ENCODE peak calls at places on chromosome 13, in nine cellular contexts. S is pancreas, Q is progenitor cell of endocrine pancreas, X is HFFc6, H is transverse colon, I is omental fat pad, U is fibroblast of lung, C is stomach, G is hepatocyte. L is an unnamed sample.

GRCh38 chr13:81012031-81012430 is 671.1 kb upstream of the SPRY2 start:
- DNase-seq in I (no peak), C (no peak), Q (no peak), H (no peak), G (no peak), U (no peak), X (no peak), S (no peak), L (no peak)

GRCh38 chr13:67230774-67231480 is 791 bp upstream of the PCDH9 start:
- DNase-seq in U (peak), X (peak), I (no peak), H (peak), Q (peak), G (peak), S (peak), C (peak), L (peak)

GRCh38 chr13:73677041-73677589 is 457.1 kb downstream of the KLF12 start:
- DNase-seq in I (no peak), G (peak), X (peak), U (peak), H (no peak), C (no peak), S (no peak), Q (no peak), L (no peak)

GRCh38 chr13:23806874-23807522 is 82.2 kb downstream of the MIPEP start:
- DNase-seq in S (no peak), C (no peak), H (no peak), U (peak), G (no peak), Q (no peak), I (no peak), X (no peak), L (no peak)

GRCh38 chr13:76799696-76800095 is 86.5 kb downstream of the KCTD12 start:
- DNase-seq in U (no peak), C (no peak), G (peak), S (no peak), H (no peak), Q (no peak), I (no peak), X (no peak), L (no peak)

GRCh38 chr13:42633495-42633894 is 59.5 kb downstream of the TNFSF11 start:
- DNase-seq in X (no peak), S (no peak), H (no peak), C (no peak), U (peak), G (peak), I (no peak), Q (no peak), L (no peak)

GRCh38 chr13:61135583-61135982 is 280.1 kb downstream of the PCDH20 start:
- DNase-seq in S (no peak), H (no peak), U (no peak), G (no peak), C (no peak), I (no peak), Q (no peak), X (no peak), L (no peak)

GRCh38 chr13:90049989-90050671 is 1297.4 kb upstream of the MIR17HG start:
- DNase-seq in Q (no peak), X (no peak), I (no peak), U (no peak), C (no peak), S (no peak), H (no peak), G (no peak), L (no peak)

GRCh38 chr13:19239114-19239860 is 57.7 kb upstream of the TUBA3C start:
- DNase-seq in I (no peak), Q (no peak), S (no peak), C (no peak), U (no peak), G (no peak), H (no peak), X (no peak), L (no peak)

GRCh38 chr13:73607489-73608156 is 526.6 kb downstream of the KLF12 start:
- DNase-seq in S (no peak), U (peak), X (no peak), Q (no peak), C (no peak), G (no peak), I (no peak), H (no peak), L (no peak)

GRCh38 chr13:20924758-20925394 is 22.3 kb upstream of the XPO4 start:
- DNase-seq in C (peak), U (peak), H (peak), I (peak), S (peak), G (peak), Q (peak), X (peak), L (peak)

GRCh38 chr13:42075517-42075916 is 27.1 kb downstream of the DGKH start:
- DNase-seq in S (no peak), U (no peak), G (no peak), H (no peak), Q (no peak), X (no peak), I (no peak), C (no peak), L (no peak)

GRCh38 chr13:50909605-50910482 is at the start of gene RNASEH2B:
- DNase-seq in S (peak), Q (peak), C (peak), H (peak), U (peak), X (peak), I (no peak), G (peak), L (peak)

GRCh38 chr13:75806101-75806500 is 170.0 kb downstream of the LMO7 start:
- DNase-seq in H (no peak), U (no peak), I (no peak), G (no peak), X (no peak), Q (no peak), C (no peak), S (no peak), L (no peak)

GRCh38 chr13:66805657-66806056 is 424.5 kb downstream of the PCDH9 start:
- DNase-seq in S (no peak), I (no peak), U (peak), C (peak), Q (no peak), H (no peak), X (no peak), G (no peak), L (peak)

GRCh38 chr13:94516456-94516855 is 37.0 kb upstream of the DCT start:
- DNase-seq in U (no peak), X (no peak), H (no peak), I (no peak), G (no peak), C (no peak), S (no peak), Q (no peak), L (no peak)

GRCh38 chr13:75180805-75181455 is 301.0 kb downstream of the TBC1D4 start:
- DNase-seq in G (no peak), I (no peak), U (peak), Q (no peak), X (peak), H (no peak), S (no peak), C (no peak), L (peak)

GRCh38 chr13:37868691-37869505 is 674 bp downstream of the TRPC4 start:
- DNase-seq in I (no peak), G (peak), S (no peak), Q (no peak), H (no peak), X (peak), U (peak), C (no peak), L (peak)

GRCh38 chr13:111846396-111847174 is 220.4 kb upstream of the SOX1 start:
- DNase-seq in H (no peak), Q (no peak), X (no peak), I (no peak), G (no peak), S (no peak), U (no peak), C (no peak), L (no peak)

GRCh38 chr13:77034883-77035282 is 7.9 kb upstream of the FBXL3 start:
- DNase-seq in X (peak), U (peak), I (no peak), Q (no peak), H (no peak), G (no peak), C (no peak), S (no peak), L (peak)

GRCh38 chr13:49295231-49295630 is 47.5 kb downstream of the CDADC1 start:
- DNase-seq in H (no peak), X (no peak), C (no peak), U (peak), I (no peak), S (no peak), Q (no peak), G (no peak), L (no peak)

GRCh38 chr13:50174630-50175029 is 159.4 kb downstream of the KCNRG start:
- DNase-seq in H (no peak), Q (no peak), U (no peak), I (no peak), C (no peak), X (no peak), S (no peak), G (no peak), L (no peak)

GRCh38 chr13:74889321-74889720 is 592.6 kb downstream of the TBC1D4 start:
- DNase-seq in S (no peak), U (peak), I (no peak), G (no peak), Q (no peak), C (no peak), H (no peak), X (no peak), L (no peak)

GRCh38 chr13:106690779-106691178 is 122.8 kb upstream of the ARGLU1 start:
- DNase-seq in Q (no peak), S (no peak), U (no peak), X (no peak), C (no peak), G (no peak), I (no peak), H (no peak), L (no peak)

GRCh38 chr13:28340272-28340793 is 154.6 kb downstream of the FLT1 start:
- DNase-seq in Q (no peak), X (peak), I (no peak), C (no peak), S (no peak), U (no peak), G (no peak), H (no peak), L (peak)

GRCh38 chr13:94481966-94482365 is 2.5 kb upstream of the DCT start:
- DNase-seq in X (peak), S (no peak), H (no peak), G (peak), C (no peak), Q (no peak), I (no peak), U (peak), L (peak)

GRCh38 chr13:43545317-43545874 is 241.4 kb downstream of the ENOX1 start:
- DNase-seq in S (no peak), Q (no peak), H (no peak), C (no peak), U (peak), I (no peak), G (no peak), X (no peak), L (no peak)

GRCh38 chr13:110565296-110565695 is 3.8 kb upstream of the RAB20 start:
- DNase-seq in I (no peak), X (no peak), G (no peak), S (no peak), U (no peak), C (no peak), Q (no peak), H (no peak), L (no peak)
- TF ChIP-seq CTCF in I (no peak), X (no peak), G (peak), S (no peak), U (no peak), C (no peak), Q (peak), H (no peak), L (no peak)

GRCh38 chr13:40787062-40787461 is 2.3 kb upstream of the SLC25A15 start:
- DNase-seq in Q (no peak), X (peak), U (peak), S (no peak), H (no peak), I (no peak), C (no peak), G (no peak), L (peak)

GRCh38 chr13:40790232-40790631 is 821 bp downstream of the SLC25A15 start:
- DNase-seq in U (no peak), C (no peak), I (no peak), H (no peak), Q (no peak), X (no peak), S (no peak), G (no peak), L (no peak)

GRCh38 chr13:40786568-40786996 is 2.8 kb upstream of the SLC25A15 start:
- DNase-seq in X (no peak), S (no peak), U (peak), I (no peak), C (no peak), Q (no peak), G (no peak), H (no peak), L (peak)

GRCh38 chr13:40792284-40793051 is 3.1 kb downstream of the SLC25A15 start:
- DNase-seq in Q (no peak), I (no peak), S (no peak), H (no peak), X (no peak), G (no peak), U (no peak), C (no peak), L (no peak)

DNA sequence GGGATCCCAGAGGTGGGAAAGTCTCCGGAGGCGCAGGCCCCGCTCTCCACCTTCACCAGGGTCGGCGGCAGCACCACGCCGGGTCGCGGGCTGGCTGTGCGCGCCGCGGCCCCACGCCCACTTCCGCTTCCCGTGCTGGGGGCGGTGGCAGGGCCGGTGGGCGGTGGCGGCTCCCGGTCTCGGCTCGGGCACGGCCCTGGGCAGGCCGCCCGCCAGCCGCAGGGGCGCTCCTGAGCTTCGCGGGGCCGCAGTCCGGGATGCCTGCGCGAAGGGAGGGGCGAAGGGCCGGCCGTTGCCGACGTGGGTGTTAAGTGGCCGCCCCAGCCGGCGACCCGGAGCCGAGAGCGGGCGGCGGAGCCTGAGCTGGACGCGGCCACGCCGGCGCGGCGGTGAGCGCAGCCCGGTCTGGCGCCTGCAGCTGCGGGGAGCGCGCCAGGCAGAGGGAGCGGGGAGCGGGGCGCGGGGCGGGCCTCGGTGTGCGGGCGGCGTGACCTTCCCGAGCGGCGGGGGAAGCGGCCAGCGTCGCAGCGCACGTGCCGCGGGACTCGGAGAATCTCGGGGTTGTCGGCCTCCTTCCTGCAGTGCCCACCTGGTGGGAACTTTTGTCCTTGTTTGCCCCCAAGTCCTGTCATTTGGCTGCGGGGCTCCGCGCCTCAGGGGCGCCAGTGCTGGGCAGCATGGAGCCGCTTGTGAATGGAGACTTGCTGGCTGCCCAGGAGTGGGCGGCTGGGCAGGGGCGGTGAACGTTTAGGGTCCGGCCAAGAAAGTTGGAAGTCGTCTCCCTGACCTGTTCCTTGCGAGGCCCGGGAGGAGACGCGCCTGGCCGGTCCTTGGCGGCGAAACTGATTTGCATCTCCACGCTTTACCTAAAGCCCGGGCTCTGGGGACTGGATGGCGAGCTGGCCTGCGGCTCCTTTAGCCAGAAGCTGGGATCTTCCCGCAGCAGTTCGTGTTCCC is at the start of gene SLC25A15:
- DNase-seq in U (peak), I (no peak), S (peak), X (peak), Q (peak), G (peak), H (peak), C (peak), L (peak)
- TF ChIP-seq CTCF in U (no peak), I (no peak), S (no peak), X (peak), Q (peak), G (peak), H (no peak), C (no peak), L (no peak)

DNA sequence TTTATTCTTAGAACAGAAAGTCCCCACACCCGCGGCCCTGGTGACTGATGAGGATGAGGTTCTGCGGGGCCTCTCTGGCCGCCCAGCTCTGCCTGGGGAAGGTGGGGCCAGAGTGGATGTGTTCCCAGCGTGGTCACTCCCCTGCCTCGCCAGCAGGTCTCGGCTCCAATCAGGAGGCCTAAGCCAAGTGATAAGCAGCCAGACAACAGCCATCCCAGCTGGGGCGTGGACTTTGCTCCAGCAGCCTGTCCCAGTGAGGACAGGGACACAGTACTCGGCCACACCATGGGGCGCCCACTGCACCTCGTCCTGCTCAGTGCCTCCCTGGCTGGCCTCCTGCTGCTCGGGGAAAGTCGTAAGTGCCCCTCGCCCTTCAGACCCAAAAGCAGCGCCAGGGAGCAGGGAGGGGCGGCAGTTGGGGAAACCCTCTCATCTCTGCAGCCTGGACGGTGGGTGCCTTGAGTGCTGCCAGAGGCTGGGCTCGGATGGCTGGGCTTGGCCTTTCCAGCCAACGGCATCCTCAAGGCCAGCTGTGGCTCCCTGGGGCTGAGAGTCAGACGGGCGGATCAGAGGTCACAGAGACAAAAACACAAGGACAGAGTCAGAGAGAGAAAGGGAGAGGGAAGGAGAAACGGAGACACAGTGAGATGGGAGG is at the start of gene F10:
- DNase-seq in S (peak), Q (peak), I (no peak), X (peak), H (peak), G (peak), C (peak), U (peak), L (peak)
- TF ChIP-seq CTCF in S (no peak), Q (peak), I (no peak), X (peak), H (no peak), G (no peak), C (no peak), U (no peak), L (peak)

GRCh38 chr13:68929055-68929454 is 1178.6 kb upstream of the ATXN8OS start:
- DNase-seq in H (no peak), I (no peak), U (no peak), X (no peak), C (no peak), G (no peak), S (no peak), Q (no peak), L (no peak)

GRCh38 chr13:68923995-68924394 is 1183.6 kb upstream of the ATXN8OS start:
- DNase-seq in I (no peak), Q (no peak), C (no peak), U (no peak), S (no peak), G (no peak), H (no peak), X (no peak), L (no peak)

DNA sequence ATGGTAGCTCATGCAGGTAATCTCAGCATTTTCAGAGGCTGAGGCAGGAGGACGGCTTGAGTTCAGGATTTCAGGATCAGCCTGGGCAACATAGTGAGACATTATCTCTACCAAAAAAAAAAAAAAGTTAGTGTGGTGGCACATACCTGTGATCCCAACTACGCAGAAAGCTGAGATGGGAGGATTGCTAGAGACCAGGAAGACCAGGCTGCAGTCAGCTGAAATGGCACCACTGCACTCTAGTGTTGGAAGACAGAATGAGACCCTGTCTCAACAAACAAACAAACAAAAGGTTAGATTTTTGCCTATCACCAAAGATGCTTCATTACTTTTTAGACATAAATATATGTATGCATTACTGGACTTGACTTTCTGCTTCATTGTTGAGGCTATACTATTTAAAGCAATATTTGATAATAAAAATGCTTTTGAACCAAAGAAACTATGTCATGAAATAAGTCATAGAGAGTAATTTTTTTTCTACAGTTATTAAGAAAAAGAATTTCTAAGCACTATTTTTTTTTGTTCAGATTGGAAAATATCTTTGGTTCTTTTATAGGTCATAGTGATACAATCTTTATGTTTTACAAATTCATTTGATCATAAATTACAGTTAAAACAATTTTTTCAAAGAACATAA is 1180.1 kb upstream of the ATXN8OS start:
- DNase-seq in Q (no peak), U (peak), G (peak), H (peak), S (no peak), X (no peak), C (no peak), I (no peak), L (no peak)
- TF ChIP-seq CTCF in Q (peak), U (no peak), G (peak), H (no peak), S (no peak), X (no peak), C (peak), I (no peak), L (no peak)